ENCODE peak calls at places on chromosomes 6 and 20, in nine cellular contexts. One of them, this sample, is unnamed.

GRCh38 chr6:42933195-42933594 is 3.9 kb downstream of the CNPY3 start:
- DNase-seq in GM23248: no peak
- DNase-seq in anterior cingulate cortex: no peak
- DNase-seq in non-pigmented ciliary epithelial cell: no peak
- DNase-seq in EH: no peak
- DNase-seq in skeletal muscle cell: no peak
- DNase-seq in effector memory CD4-positive, alpha-beta T cell: no peak
- DNase-seq in stimulated activated CD4-positive, alpha-beta T cell treated with anti-CD3 and anti-CD28 coated beads, Interleukin-1b, Interleukin-23, amount 100 ng/mL, for 4 hours: no peak
- DNase-seq in lower lobe of right lung: no peak
- DNase-seq in this sample: no peak

GRCh38 chr6:15526129-15526764 is 136.6 kb downstream of the DTNBP1 start:
- DNase-seq in GM23248: no peak
- DNase-seq in anterior cingulate cortex: no peak
- DNase-seq in non-pigmented ciliary epithelial cell: no peak
- DNase-seq in EH: no peak
- DNase-seq in skeletal muscle cell: no peak
- DNase-seq in effector memory CD4-positive, alpha-beta T cell: no peak
- DNase-seq in stimulated activated CD4-positive, alpha-beta T cell treated with anti-CD3 and anti-CD28 coated beads, Interleukin-1b, Interleukin-23, amount 100 ng/mL, for 4 hours: no peak
- DNase-seq in lower lobe of right lung: no peak
- DNase-seq in this sample: no peak

GRCh38 chr6:48036316-48036715 is 74.7 kb downstream of the PTCHD4 start:
- DNase-seq in GM23248: peak
- DNase-seq in anterior cingulate cortex: no peak
- DNase-seq in non-pigmented ciliary epithelial cell: peak
- DNase-seq in EH: peak
- DNase-seq in skeletal muscle cell: peak
- DNase-seq in effector memory CD4-positive, alpha-beta T cell: no peak
- DNase-seq in stimulated activated CD4-positive, alpha-beta T cell treated with anti-CD3 and anti-CD28 coated beads, Interleukin-1b, Interleukin-23, amount 100 ng/mL, for 4 hours: no peak
- DNase-seq in lower lobe of right lung: no peak
- DNase-seq in this sample: no peak

GRCh38 chr6:104855507-104855906 is 4.2 kb downstream of the HACE1 start:
- DNase-seq in GM23248: peak
- DNase-seq in anterior cingulate cortex: no peak
- DNase-seq in non-pigmented ciliary epithelial cell: peak
- DNase-seq in EH: peak
- DNase-seq in skeletal muscle cell: peak
- DNase-seq in effector memory CD4-positive, alpha-beta T cell: no peak
- DNase-seq in stimulated activated CD4-positive, alpha-beta T cell treated with anti-CD3 and anti-CD28 coated beads, Interleukin-1b, Interleukin-23, amount 100 ng/mL, for 4 hours: no peak
- DNase-seq in lower lobe of right lung: no peak
- DNase-seq in this sample: no peak

GRCh38 chr6:106790146-106790770 is 160.9 kb downstream of the QRSL1 start:
- DNase-seq in GM23248: no peak
- DNase-seq in anterior cingulate cortex: no peak
- DNase-seq in non-pigmented ciliary epithelial cell: no peak
- DNase-seq in EH: no peak
- DNase-seq in skeletal muscle cell: no peak
- DNase-seq in effector memory CD4-positive, alpha-beta T cell: no peak
- DNase-seq in stimulated activated CD4-positive, alpha-beta T cell treated with anti-CD3 and anti-CD28 coated beads, Interleukin-1b, Interleukin-23, amount 100 ng/mL, for 4 hours: no peak
- DNase-seq in lower lobe of right lung: no peak
- DNase-seq in this sample: no peak

GRCh38 chr6:79869184-79869583 is 78.2 kb downstream of the ELOVL4 start:
- DNase-seq in GM23248: no peak
- DNase-seq in anterior cingulate cortex: no peak
- DNase-seq in non-pigmented ciliary epithelial cell: no peak
- DNase-seq in EH: no peak
- DNase-seq in skeletal muscle cell: no peak
- DNase-seq in effector memory CD4-positive, alpha-beta T cell: no peak
- DNase-seq in stimulated activated CD4-positive, alpha-beta T cell treated with anti-CD3 and anti-CD28 coated beads, Interleukin-1b, Interleukin-23, amount 100 ng/mL, for 4 hours: no peak
- DNase-seq in lower lobe of right lung: no peak
- DNase-seq in this sample: no peak

GRCh38 chr6:158753826-158754225 is 65.3 kb downstream of the EZR start:
- DNase-seq in GM23248: no peak
- DNase-seq in anterior cingulate cortex: no peak
- DNase-seq in non-pigmented ciliary epithelial cell: no peak
- DNase-seq in EH: no peak
- DNase-seq in skeletal muscle cell: no peak
- DNase-seq in effector memory CD4-positive, alpha-beta T cell: no peak
- DNase-seq in stimulated activated CD4-positive, alpha-beta T cell treated with anti-CD3 and anti-CD28 coated beads, Interleukin-1b, Interleukin-23, amount 100 ng/mL, for 4 hours: no peak
- DNase-seq in lower lobe of right lung: no peak
- DNase-seq in this sample: no peak

GRCh38 chr20:2273634-2274302 is 22.0 kb upstream of the TGM3 start:
- DNase-seq in GM23248: no peak
- DNase-seq in anterior cingulate cortex: no peak
- DNase-seq in non-pigmented ciliary epithelial cell: no peak
- DNase-seq in EH: no peak
- DNase-seq in skeletal muscle cell: no peak
- DNase-seq in effector memory CD4-positive, alpha-beta T cell: no peak
- DNase-seq in stimulated activated CD4-positive, alpha-beta T cell treated with anti-CD3 and anti-CD28 coated beads, Interleukin-1b, Interleukin-23, amount 100 ng/mL, for 4 hours: no peak
- DNase-seq in lower lobe of right lung: no peak
- DNase-seq in this sample: no peak

GRCh38 chr20:55744896-55745295 is 260.4 kb downstream of the CBLN4 start:
- DNase-seq in GM23248: no peak
- DNase-seq in anterior cingulate cortex: no peak
- DNase-seq in non-pigmented ciliary epithelial cell: no peak
- DNase-seq in EH: no peak
- DNase-seq in skeletal muscle cell: no peak
- DNase-seq in effector memory CD4-positive, alpha-beta T cell: no peak
- DNase-seq in stimulated activated CD4-positive, alpha-beta T cell treated with anti-CD3 and anti-CD28 coated beads, Interleukin-1b, Interleukin-23, amount 100 ng/mL, for 4 hours: no peak
- DNase-seq in lower lobe of right lung: no peak
- DNase-seq in this sample: no peak

GRCh38 chr6:44373787-44374186 is 13.7 kb upstream of the CDC5L start:
- DNase-seq in GM23248: no peak
- DNase-seq in anterior cingulate cortex: no peak
- DNase-seq in non-pigmented ciliary epithelial cell: no peak
- DNase-seq in EH: no peak
- DNase-seq in skeletal muscle cell: no peak
- DNase-seq in effector memory CD4-positive, alpha-beta T cell: no peak
- DNase-seq in stimulated activated CD4-positive, alpha-beta T cell treated with anti-CD3 and anti-CD28 coated beads, Interleukin-1b, Interleukin-23, amount 100 ng/mL, for 4 hours: no peak
- DNase-seq in lower lobe of right lung: no peak
- DNase-seq in this sample: no peak

GRCh38 chr20:13333793-13334192 is 112.7 kb downstream of the ISM1 start:
- DNase-seq in GM23248: no peak
- DNase-seq in anterior cingulate cortex: no peak
- DNase-seq in non-pigmented ciliary epithelial cell: no peak
- DNase-seq in EH: peak
- DNase-seq in skeletal muscle cell: no peak
- DNase-seq in effector memory CD4-positive, alpha-beta T cell: no peak
- DNase-seq in stimulated activated CD4-positive, alpha-beta T cell treated with anti-CD3 and anti-CD28 coated beads, Interleukin-1b, Interleukin-23, amount 100 ng/mL, for 4 hours: no peak
- DNase-seq in lower lobe of right lung: no peak
- DNase-seq in this sample: peak

GRCh38 chr20:62141397-62142251 is 1.6 kb downstream of the PSMA7 start:
- DNase-seq in GM23248: peak
- DNase-seq in anterior cingulate cortex: no peak
- DNase-seq in non-pigmented ciliary epithelial cell: no peak
- DNase-seq in EH: peak
- DNase-seq in skeletal muscle cell: no peak
- DNase-seq in effector memory CD4-positive, alpha-beta T cell: peak
- DNase-seq in stimulated activated CD4-positive, alpha-beta T cell treated with anti-CD3 and anti-CD28 coated beads, Interleukin-1b, Interleukin-23, amount 100 ng/mL, for 4 hours: no peak
- DNase-seq in lower lobe of right lung: no peak
- DNase-seq in this sample: no peak

GRCh38 chr6:43934183-43934802 is 164.3 kb downstream of the VEGFA start:
- DNase-seq in GM23248: no peak
- DNase-seq in anterior cingulate cortex: no peak
- DNase-seq in non-pigmented ciliary epithelial cell: no peak
- DNase-seq in EH: no peak
- DNase-seq in skeletal muscle cell: no peak
- DNase-seq in effector memory CD4-positive, alpha-beta T cell: no peak
- DNase-seq in stimulated activated CD4-positive, alpha-beta T cell treated with anti-CD3 and anti-CD28 coated beads, Interleukin-1b, Interleukin-23, amount 100 ng/mL, for 4 hours: no peak
- DNase-seq in lower lobe of right lung: no peak
- DNase-seq in this sample: no peak

GRCh38 chr6:76347539-76347938 is 275.1 kb upstream of the IMPG1 start:
- DNase-seq in GM23248: no peak
- DNase-seq in anterior cingulate cortex: no peak
- DNase-seq in non-pigmented ciliary epithelial cell: no peak
- DNase-seq in EH: no peak
- DNase-seq in skeletal muscle cell: no peak
- DNase-seq in effector memory CD4-positive, alpha-beta T cell: no peak
- DNase-seq in stimulated activated CD4-positive, alpha-beta T cell treated with anti-CD3 and anti-CD28 coated beads, Interleukin-1b, Interleukin-23, amount 100 ng/mL, for 4 hours: no peak
- DNase-seq in lower lobe of right lung: no peak
- DNase-seq in this sample: no peak

GRCh38 chr20:37564388-37565133 is 36.9 kb upstream of the BLCAP start:
- DNase-seq in GM23248: peak
- DNase-seq in anterior cingulate cortex: no peak
- DNase-seq in non-pigmented ciliary epithelial cell: no peak
- DNase-seq in EH: peak
- DNase-seq in skeletal muscle cell: no peak
- DNase-seq in effector memory CD4-positive, alpha-beta T cell: no peak
- DNase-seq in stimulated activated CD4-positive, alpha-beta T cell treated with anti-CD3 and anti-CD28 coated beads, Interleukin-1b, Interleukin-23, amount 100 ng/mL, for 4 hours: peak
- DNase-seq in lower lobe of right lung: peak
- DNase-seq in this sample: peak

GRCh38 chr6:149154137-149154900 is 163.2 kb upstream of the TAB2 start:
- DNase-seq in GM23248: no peak
- DNase-seq in anterior cingulate cortex: no peak
- DNase-seq in non-pigmented ciliary epithelial cell: no peak
- DNase-seq in EH: no peak
- DNase-seq in skeletal muscle cell: no peak
- DNase-seq in effector memory CD4-positive, alpha-beta T cell: no peak
- DNase-seq in stimulated activated CD4-positive, alpha-beta T cell treated with anti-CD3 and anti-CD28 coated beads, Interleukin-1b, Interleukin-23, amount 100 ng/mL, for 4 hours: no peak
- DNase-seq in lower lobe of right lung: no peak
- DNase-seq in this sample: no peak

GRCh38 chr20:2873747-2874041 is 413 bp downstream of the PTPRA start:
- DNase-seq in GM23248: peak
- DNase-seq in anterior cingulate cortex: no peak
- DNase-seq in non-pigmented ciliary epithelial cell: no peak
- DNase-seq in EH: no peak
- DNase-seq in skeletal muscle cell: no peak
- DNase-seq in effector memory CD4-positive, alpha-beta T cell: peak
- DNase-seq in stimulated activated CD4-positive, alpha-beta T cell treated with anti-CD3 and anti-CD28 coated beads, Interleukin-1b, Interleukin-23, amount 100 ng/mL, for 4 hours: peak
- DNase-seq in lower lobe of right lung: peak
- DNase-seq in this sample: peak

GRCh38 chr6:41630946-41631345 is 7.3 kb upstream of the MDFI start:
- DNase-seq in GM23248: no peak
- DNase-seq in anterior cingulate cortex: no peak
- DNase-seq in non-pigmented ciliary epithelial cell: no peak
- DNase-seq in EH: no peak
- DNase-seq in skeletal muscle cell: no peak
- DNase-seq in effector memory CD4-positive, alpha-beta T cell: no peak
- DNase-seq in stimulated activated CD4-positive, alpha-beta T cell treated with anti-CD3 and anti-CD28 coated beads, Interleukin-1b, Interleukin-23, amount 100 ng/mL, for 4 hours: no peak
- DNase-seq in lower lobe of right lung: peak
- DNase-seq in this sample: no peak

This sample was measured in NCI-H2227 treated with DMSO at 0.1 percent for 48 hours.